ENCODE peak calls at places on chromosomes 11 and 22, in eight cellular contexts. One of them, this sample, is unnamed.

GRCh38 chr11:58070585-58070984 is 39.8 kb downstream of the OR6Q1 start:
- DNase-seq in right cardiac atrium: no peak
- DNase-seq in neuronal stem cell: no peak
- DNase-seq in psoas muscle: no peak
- DNase-seq in heart left ventricle: no peak
- DNase-seq in brain microvascular endothelial cell: no peak
- DNase-seq in endodermal cell: no peak
- DNase-seq in CD8-positive, alpha-beta memory T cell: no peak
- DNase-seq in this sample: no peak

GRCh38 chr11:82871646-82872045 is 28.6 kb downstream of the PRCP start:
- DNase-seq in endodermal cell: no peak
- DNase-seq in brain microvascular endothelial cell: no peak
- DNase-seq in heart left ventricle: no peak
- DNase-seq in CD8-positive, alpha-beta memory T cell: no peak
- DNase-seq in right cardiac atrium: no peak
- DNase-seq in neuronal stem cell: no peak
- DNase-seq in psoas muscle: no peak
- DNase-seq in this sample: no peak

GRCh38 chr22:48580481-48580970 is 1247.1 kb downstream of the BRD1 start:
- DNase-seq in heart left ventricle: peak; percentile 22
- DNase-seq in CD8-positive, alpha-beta memory T cell: no peak
- DNase-seq in right cardiac atrium: peak; percentile 27
- DNase-seq in endodermal cell: no peak
- DNase-seq in brain microvascular endothelial cell: no peak
- DNase-seq in psoas muscle: no peak
- DNase-seq in neuronal stem cell: no peak
- DNase-seq in this sample: no peak

GRCh38 chr11:16184588-16184987 is 171.8 kb downstream of the SOX6 start:
- DNase-seq in endodermal cell: peak; percentile 52
- DNase-seq in neuronal stem cell: no peak
- DNase-seq in CD8-positive, alpha-beta memory T cell: no peak
- DNase-seq in psoas muscle: no peak
- DNase-seq in brain microvascular endothelial cell: peak; percentile 88
- DNase-seq in right cardiac atrium: no peak
- DNase-seq in heart left ventricle: no peak
- DNase-seq in this sample: peak; percentile 54

GRCh38 chr22:32518351-32518750 is 43.7 kb downstream of the FBXO7 start:
- DNase-seq in psoas muscle: no peak
- DNase-seq in right cardiac atrium: no peak
- DNase-seq in CD8-positive, alpha-beta memory T cell: no peak
- DNase-seq in neuronal stem cell: no peak
- DNase-seq in heart left ventricle: no peak
- DNase-seq in endodermal cell: no peak
- DNase-seq in brain microvascular endothelial cell: no peak
- DNase-seq in this sample: no peak

GRCh38 chr11:67174311-67174710 is 55.2 kb downstream of the KDM2A start:
- DNase-seq in heart left ventricle: no peak
- DNase-seq in psoas muscle: no peak
- DNase-seq in CD8-positive, alpha-beta memory T cell: no peak
- DNase-seq in right cardiac atrium: no peak
- DNase-seq in brain microvascular endothelial cell: no peak
- DNase-seq in neuronal stem cell: no peak
- DNase-seq in endodermal cell: no peak
- DNase-seq in this sample: no peak

GRCh38 chr11:13110929-13111812 is 102.1 kb downstream of the RASSF10 start:
- DNase-seq in neuronal stem cell: no peak
- DNase-seq in right cardiac atrium: peak; percentile 61
- DNase-seq in psoas muscle: no peak
- DNase-seq in heart left ventricle: no peak
- DNase-seq in CD8-positive, alpha-beta memory T cell: no peak
- DNase-seq in brain microvascular endothelial cell: peak; percentile 56
- DNase-seq in endodermal cell: peak; percentile 86
- DNase-seq in this sample: no peak

GRCh38 chr11:56698795-56699194 is at the start of gene OR9G1:
- DNase-seq in neuronal stem cell: no peak
- DNase-seq in right cardiac atrium: no peak
- DNase-seq in CD8-positive, alpha-beta memory T cell: no peak
- DNase-seq in endodermal cell: no peak
- DNase-seq in heart left ventricle: no peak
- DNase-seq in brain microvascular endothelial cell: no peak
- DNase-seq in psoas muscle: no peak
- DNase-seq in this sample: no peak

GRCh38 chr11:69308531-69308930 is 14.6 kb downstream of the MYEOV start:
- DNase-seq in endodermal cell: peak; percentile 31
- DNase-seq in heart left ventricle: no peak
- DNase-seq in psoas muscle: no peak
- DNase-seq in right cardiac atrium: no peak
- DNase-seq in CD8-positive, alpha-beta memory T cell: no peak
- DNase-seq in neuronal stem cell: no peak
- DNase-seq in brain microvascular endothelial cell: no peak
- DNase-seq in this sample: no peak

GRCh38 chr11:101914349-101914736 is 467 bp upstream of the CEP126 start:
- DNase-seq in CD8-positive, alpha-beta memory T cell: no peak
- DNase-seq in neuronal stem cell: peak; percentile 11
- DNase-seq in psoas muscle: no peak
- DNase-seq in brain microvascular endothelial cell: no peak
- DNase-seq in heart left ventricle: no peak
- DNase-seq in right cardiac atrium: no peak
- DNase-seq in endodermal cell: no peak
- DNase-seq in this sample: peak; percentile 10

GRCh38 chr22:44159230-44159629 is 21.5 kb upstream of the PARVG start:
- DNase-seq in brain microvascular endothelial cell: no peak
- DNase-seq in psoas muscle: no peak
- DNase-seq in right cardiac atrium: no peak
- DNase-seq in CD8-positive, alpha-beta memory T cell: no peak
- DNase-seq in endodermal cell: no peak
- DNase-seq in neuronal stem cell: no peak
- DNase-seq in heart left ventricle: no peak
- DNase-seq in this sample: no peak

GRCh38 chr11:132862137-132862536 is 670.2 kb downstream of the OPCML start:
- DNase-seq in endodermal cell: no peak
- DNase-seq in CD8-positive, alpha-beta memory T cell: no peak
- DNase-seq in neuronal stem cell: no peak
- DNase-seq in heart left ventricle: no peak
- DNase-seq in brain microvascular endothelial cell: no peak
- DNase-seq in right cardiac atrium: no peak
- DNase-seq in psoas muscle: no peak
- DNase-seq in this sample: no peak

GRCh38 chr11:118230088-118230487 is 5.3 kb upstream of the JAML start:
- DNase-seq in heart left ventricle: no peak
- DNase-seq in right cardiac atrium: no peak
- DNase-seq in neuronal stem cell: no peak
- DNase-seq in endodermal cell: no peak
- DNase-seq in CD8-positive, alpha-beta memory T cell: peak; percentile 77
- DNase-seq in psoas muscle: no peak
- DNase-seq in brain microvascular endothelial cell: no peak
- DNase-seq in this sample: no peak

GRCh38 chr11:60919956-60920355 is 4.3 kb upstream of the TMEM132A start:
- DNase-seq in brain microvascular endothelial cell: no peak
- DNase-seq in neuronal stem cell: no peak
- DNase-seq in psoas muscle: no peak
- DNase-seq in right cardiac atrium: no peak
- DNase-seq in endodermal cell: no peak
- DNase-seq in CD8-positive, alpha-beta memory T cell: no peak
- DNase-seq in heart left ventricle: no peak
- DNase-seq in this sample: no peak

GRCh38 chr11:93476796-93477195 is 66.4 kb downstream of the SMCO4 start:
- DNase-seq in brain microvascular endothelial cell: peak; percentile 28
- DNase-seq in CD8-positive, alpha-beta memory T cell: no peak
- DNase-seq in endodermal cell: no peak
- DNase-seq in right cardiac atrium: no peak
- DNase-seq in psoas muscle: no peak
- DNase-seq in heart left ventricle: no peak
- DNase-seq in neuronal stem cell: no peak
- DNase-seq in this sample: peak; percentile 55

DNA sequence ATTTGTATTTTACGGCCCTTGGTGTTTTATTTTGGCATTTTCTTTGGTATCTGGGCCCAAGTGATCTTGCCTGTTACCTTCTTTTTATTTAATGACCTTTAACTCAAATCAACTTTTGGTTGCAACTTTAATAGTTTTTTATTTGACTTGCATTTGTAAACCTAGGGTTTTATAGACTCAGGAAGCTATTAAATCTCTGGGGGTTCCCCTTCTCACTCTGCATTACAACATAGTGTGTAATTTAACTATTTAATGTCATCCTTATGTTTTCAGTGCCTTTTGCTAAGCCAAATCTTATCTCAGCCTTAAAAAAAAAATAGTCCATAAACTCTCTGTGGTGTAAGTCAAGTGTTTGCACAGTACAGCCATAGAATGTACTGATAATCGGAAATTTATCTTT is 3.4 kb downstream of the FJX1 start:
- DNase-seq in heart left ventricle: no peak
- DNase-seq in neuronal stem cell: no peak
- DNase-seq in psoas muscle: no peak
- DNase-seq in CD8-positive, alpha-beta memory T cell: no peak
- DNase-seq in right cardiac atrium: no peak
- DNase-seq in brain microvascular endothelial cell: no peak
- DNase-seq in endodermal cell: no peak
- DNase-seq in this sample: no peak
- H3K4me3 ChIP-seq in heart left ventricle: no peak overlapping the region
- H3K4me3 ChIP-seq in neuronal stem cell: no peak overlapping the region
- H3K4me3 ChIP-seq in psoas muscle: no peak overlapping the region
- H3K4me3 ChIP-seq in CD8-positive, alpha-beta memory T cell: no peak overlapping the region
- H3K4me3 ChIP-seq in right cardiac atrium: no peak overlapping the region
- H3K4me3 ChIP-seq in brain microvascular endothelial cell: no peak overlapping the region
- H3K4me3 ChIP-seq in endodermal cell: peak overlapping the region; percentile 85
- H3K4me3 ChIP-seq in this sample: no peak overlapping the region

GRCh38 chr11:1660025-1660867 is 30.7 kb downstream of the KRTAP5-5 start:
- DNase-seq in endodermal cell: peak; percentile 30
- DNase-seq in right cardiac atrium: no peak
- DNase-seq in brain microvascular endothelial cell: no peak
- DNase-seq in CD8-positive, alpha-beta memory T cell: no peak
- DNase-seq in psoas muscle: no peak
- DNase-seq in neuronal stem cell: no peak
- DNase-seq in heart left ventricle: no peak
- DNase-seq in this sample: no peak
- H3K27ac ChIP-seq in endodermal cell: no peak overlapping the region
- H3K27ac ChIP-seq in right cardiac atrium: no peak overlapping the region
- H3K27ac ChIP-seq in brain microvascular endothelial cell: no peak overlapping the region
- H3K27ac ChIP-seq in CD8-positive, alpha-beta memory T cell: no peak overlapping the region
- H3K27ac ChIP-seq in psoas muscle: no peak overlapping the region
- H3K27ac ChIP-seq in neuronal stem cell: no peak overlapping the region
- H3K27ac ChIP-seq in heart left ventricle: no peak overlapping the region
- H3K27ac ChIP-seq in this sample: no peak overlapping the region

GRCh38 chr11:30465192-30465591 is 121.0 kb downstream of the MPPED2 start:
- DNase-seq in right cardiac atrium: no peak
- DNase-seq in CD8-positive, alpha-beta memory T cell: no peak
- DNase-seq in endodermal cell: no peak
- DNase-seq in psoas muscle: no peak
- DNase-seq in neuronal stem cell: no peak
- DNase-seq in heart left ventricle: no peak
- DNase-seq in brain microvascular endothelial cell: no peak
- DNase-seq in this sample: no peak
- H3K27me3 ChIP-seq in right cardiac atrium: no peaks in the 10 kb centered on the region
- H3K27me3 ChIP-seq in CD8-positive, alpha-beta memory T cell: no peaks in the 10 kb centered on the region
- H3K27me3 ChIP-seq in endodermal cell: no peaks in the 10 kb centered on the region
- H3K27me3 ChIP-seq in psoas muscle: no peaks in the 10 kb centered on the region
- H3K27me3 ChIP-seq in neuronal stem cell: no peaks in the 10 kb centered on the region
- H3K27me3 ChIP-seq in heart left ventricle: no peaks in the 10 kb centered on the region
- H3K27me3 ChIP-seq in brain microvascular endothelial cell: no peaks in the 10 kb centered on the region
- H3K27me3 ChIP-seq in this sample: no peaks in the 10 kb centered on the region

GRCh38 chr11:126607776-126608625 is 252.5 kb downstream of the ST3GAL4 start:
- DNase-seq in brain microvascular endothelial cell: no peak
- DNase-seq in psoas muscle: no peak
- DNase-seq in heart left ventricle: no peak
- DNase-seq in CD8-positive, alpha-beta memory T cell: no peak
- DNase-seq in neuronal stem cell: no peak
- DNase-seq in endodermal cell: peak; percentile 74
- DNase-seq in right cardiac atrium: no peak
- DNase-seq in this sample: no peak

GRCh38 chr11:126604461-126604860 is 249.0 kb downstream of the ST3GAL4 start:
- DNase-seq in CD8-positive, alpha-beta memory T cell: no peak
- DNase-seq in endodermal cell: no peak
- DNase-seq in psoas muscle: no peak
- DNase-seq in brain microvascular endothelial cell: no peak
- DNase-seq in neuronal stem cell: no peak
- DNase-seq in heart left ventricle: no peak
- DNase-seq in right cardiac atrium: no peak
- DNase-seq in this sample: no peak

GRCh38 chr11:126608626-126609010 is 253.1 kb downstream of the ST3GAL4 start:
- DNase-seq in heart left ventricle: no peak
- DNase-seq in neuronal stem cell: no peak
- DNase-seq in psoas muscle: no peak
- DNase-seq in CD8-positive, alpha-beta memory T cell: no peak
- DNase-seq in right cardiac atrium: no peak
- DNase-seq in brain microvascular endothelial cell: no peak
- DNase-seq in endodermal cell: peak; percentile 63
- DNase-seq in this sample: no peak

GRCh38 chr11:126606484-126606883 is 251.0 kb downstream of the ST3GAL4 start:
- DNase-seq in endodermal cell: no peak
- DNase-seq in heart left ventricle: no peak
- DNase-seq in right cardiac atrium: no peak
- DNase-seq in CD8-positive, alpha-beta memory T cell: no peak
- DNase-seq in brain microvascular endothelial cell: no peak
- DNase-seq in psoas muscle: no peak
- DNase-seq in neuronal stem cell: no peak
- DNase-seq in this sample: no peak

DNA sequence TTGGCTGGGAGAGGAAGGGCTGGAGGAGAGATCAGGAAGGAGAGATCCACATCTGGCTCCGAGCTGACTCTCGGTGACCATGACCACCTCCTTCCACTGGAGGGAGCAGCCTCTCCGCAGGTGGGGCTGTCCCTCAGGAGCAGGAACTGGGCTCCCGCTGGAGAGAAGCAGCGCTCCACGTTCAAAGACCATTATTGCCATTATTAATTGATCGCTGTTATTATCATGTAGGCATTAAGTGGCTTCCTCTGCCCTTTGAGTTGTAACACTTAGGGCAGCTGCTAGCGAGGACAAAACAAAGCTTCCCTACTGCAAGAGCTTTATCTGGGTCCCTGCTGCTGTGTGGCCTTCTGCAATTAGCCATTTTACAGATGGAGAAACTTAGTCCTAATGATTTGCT is 251.9 kb downstream of the ST3GAL4 start:
- DNase-seq in brain microvascular endothelial cell: peak; percentile 59
- DNase-seq in endodermal cell: peak; percentile 93
- DNase-seq in psoas muscle: peak; percentile 38
- DNase-seq in CD8-positive, alpha-beta memory T cell: no peak
- DNase-seq in neuronal stem cell: peak; percentile 59
- DNase-seq in heart left ventricle: no peak
- DNase-seq in right cardiac atrium: no peak
- DNase-seq in this sample: peak; percentile 42
- H3K4me3 ChIP-seq in brain microvascular endothelial cell: no peak overlapping the region
- H3K4me3 ChIP-seq in endodermal cell: no peak overlapping the region
- H3K4me3 ChIP-seq in psoas muscle: no peak overlapping the region
- H3K4me3 ChIP-seq in CD8-positive, alpha-beta memory T cell: no peak overlapping the region
- H3K4me3 ChIP-seq in neuronal stem cell: no peak overlapping the region
- H3K4me3 ChIP-seq in heart left ventricle: no peak overlapping the region
- H3K4me3 ChIP-seq in right cardiac atrium: no peak overlapping the region
- H3K4me3 ChIP-seq in this sample: no peak overlapping the region

DNA sequence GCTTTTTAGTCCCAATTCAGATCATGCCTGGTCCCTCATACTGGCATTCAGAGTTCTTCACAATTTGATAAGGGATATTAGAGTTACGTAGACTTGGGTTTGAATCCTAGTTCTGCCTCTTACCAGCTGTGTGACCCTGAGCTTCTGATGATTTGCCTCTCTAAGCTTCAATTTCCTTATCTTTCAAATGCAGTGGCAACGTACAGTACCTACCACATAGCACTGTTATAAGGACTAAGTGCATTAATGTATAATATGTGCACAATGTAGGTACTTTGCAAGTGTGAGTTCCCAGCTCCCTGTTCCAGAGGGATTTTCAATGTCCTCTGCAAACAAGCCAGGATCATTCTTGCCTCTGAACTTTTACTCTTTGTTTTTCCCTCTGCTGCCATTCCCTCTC is 7.3 kb downstream of the RHOG start:
- DNase-seq in CD8-positive, alpha-beta memory T cell: no peak
- DNase-seq in heart left ventricle: no peak
- DNase-seq in brain microvascular endothelial cell: no peak
- DNase-seq in psoas muscle: no peak
- DNase-seq in right cardiac atrium: no peak
- DNase-seq in neuronal stem cell: no peak
- DNase-seq in endodermal cell: no peak
- DNase-seq in this sample: no peak
- H3K27ac ChIP-seq in CD8-positive, alpha-beta memory T cell: no peak overlapping the region
- H3K27ac ChIP-seq in heart left ventricle: no peak overlapping the region
- H3K27ac ChIP-seq in brain microvascular endothelial cell: no peak overlapping the region
- H3K27ac ChIP-seq in psoas muscle: no peak overlapping the region
- H3K27ac ChIP-seq in right cardiac atrium: no peak overlapping the region
- H3K27ac ChIP-seq in neuronal stem cell: no peak overlapping the region
- H3K27ac ChIP-seq in endodermal cell: no peak overlapping the region
- H3K27ac ChIP-seq in this sample: no peak overlapping the region

This sample was measured in AG04450.